ENCODE peak calls at places on chromosomes 2 and 18, in seven cellular contexts. M is neuronal stem cell, Z is IMR-90, F is mesenchymal stem cell, W is H1, B is trophoblast cell, P is mesendoderm. R is an unnamed sample.

GRCh38 chr2:224147174-224147573 is 108.1 kb upstream of the SERPINE2 start:
- DNase-seq in B (peak; percentile 78), F (peak; percentile 71), Z (peak; percentile 30), P (no peak), W (no peak), M (no peak), R (no peak)

GRCh38 chr18:49322770-49323490 is 137.5 kb downstream of the DYM start:
- DNase-seq in W (no peak), F (no peak), B (no peak), M (no peak), Z (no peak), P (peak; percentile 21), R (no peak)

GRCh38 chr2:1819396-1819795 is 75.1 kb upstream of the PXDN start:
- DNase-seq in M (no peak), F (no peak), B (no peak), P (no peak), Z (no peak), W (no peak), R (no peak)

GRCh38 chr18:26454616-26455015 is 93.7 kb downstream of the KCTD1 start:
- DNase-seq in W (no peak), M (no peak), P (no peak), F (no peak), Z (no peak), B (no peak), R (no peak)

GRCh38 chr2:200728630-200729029 is 83.1 kb upstream of the BZW1 start:
- DNase-seq in F (peak; percentile 12), P (no peak), M (no peak), W (no peak), Z (peak; percentile 34), B (peak; percentile 75), R (no peak)

GRCh38 chr2:38184964-38185603 is 109.1 kb upstream of the CYP1B1 start:
- DNase-seq in B (no peak), M (no peak), W (no peak), Z (peak; percentile 73), F (peak; percentile 40), P (no peak), R (no peak)

GRCh38 chr2:222904557-222905258 is 43.9 kb downstream of the ACSL3 start:
- DNase-seq in P (no peak), M (no peak), W (no peak), Z (peak; percentile 97), B (no peak), F (peak; percentile 91), R (no peak)

GRCh38 chr2:154452906-154453493 is 245.5 kb upstream of the KCNJ3 start:
- DNase-seq in W (peak; percentile 49), P (peak; percentile 54), Z (no peak), B (peak; percentile 13), M (no peak), F (no peak), R (no peak)

GRCh38 chr18:43267818-43268217 is 9.5 kb downstream of the SYT4 start:
- DNase-seq in M (no peak), B (no peak), P (no peak), F (no peak), W (no peak), Z (no peak), R (no peak)

GRCh38 chr2:230417436-230417835 is 1.4 kb downstream of the SP100 start:
- DNase-seq in P (no peak), B (no peak), F (no peak), M (no peak), W (no peak), Z (no peak), R (no peak)

GRCh38 chr18:7902399-7902839 is 335.3 kb downstream of the PTPRM start:
- DNase-seq in P (no peak), M (no peak), W (no peak), Z (peak; percentile 99), F (peak; percentile 96), B (peak; percentile 57), R (no peak)

GRCh38 chr2:233912799-233913423 is 4.3 kb upstream of the TRPM8 start:
- DNase-seq in W (peak; percentile 86), M (peak; percentile 54), B (peak; percentile 63), Z (peak; percentile 37), F (peak; percentile 42), P (peak; percentile 75), R (peak; percentile 81)

GRCh38 chr2:45915523-45915922 is 264.0 kb downstream of the PRKCE start:
- DNase-seq in W (no peak), B (no peak), P (no peak), F (no peak), M (no peak), Z (no peak), R (no peak)

GRCh38 chr2:8677646-8678592 is 3.9 kb upstream of the ID2 start:
- DNase-seq in W (peak; percentile 71), M (peak; percentile 58), P (peak; percentile 95), Z (peak; percentile 54), B (peak; percentile 25), F (peak; percentile 92), R (peak; percentile 75)

GRCh38 chr2:102143450-102143985 is 972 bp downstream of the IL1R1 start:
- DNase-seq in B (peak; percentile 50), Z (peak; percentile 47), W (no peak), F (peak; percentile 67), M (no peak), P (peak; percentile 70), R (no peak)

GRCh38 chr2:179596018-179596417 is 265.4 kb downstream of the ZNF385B start:
- DNase-seq in F (no peak), B (peak; percentile 75), P (no peak), Z (peak; percentile 88), M (no peak), W (no peak), R (no peak)

GRCh38 chr2:28484835-28485234 is 11.0 kb upstream of the PLB1 start:
- DNase-seq in B (no peak), Z (no peak), W (no peak), F (no peak), P (no peak), M (no peak), R (no peak)

GRCh38 chr18:62807406-62807805 is 92.1 kb downstream of the PHLPP1 start:
- DNase-seq in W (no peak), P (no peak), F (no peak), B (peak; percentile 28), M (no peak), Z (no peak), R (no peak)

GRCh38 chr2:100104718-100105677 is 37.4 kb downstream of the AFF3 start:
- DNase-seq in M (peak; percentile 51), Z (peak; percentile 11), W (peak; percentile 59), F (peak; percentile 56), B (peak; percentile 29), P (peak; percentile 39), R (peak; percentile 34)

GRCh38 chr2:18719978-18720775 is 130.8 kb upstream of the NT5C1B start:
- DNase-seq in M (no peak), F (peak; percentile 43), Z (peak; percentile 58), W (no peak), B (peak; percentile 85), P (peak; percentile 79), R (no peak)

GRCh38 chr2:100292022-100292580 is 30.2 kb downstream of the LONRF2 start:
- DNase-seq in M (no peak), Z (peak; percentile 96), F (peak; percentile 98), W (no peak), B (peak; percentile 99), P (peak; percentile 96), R (peak; percentile 58)

DNA sequence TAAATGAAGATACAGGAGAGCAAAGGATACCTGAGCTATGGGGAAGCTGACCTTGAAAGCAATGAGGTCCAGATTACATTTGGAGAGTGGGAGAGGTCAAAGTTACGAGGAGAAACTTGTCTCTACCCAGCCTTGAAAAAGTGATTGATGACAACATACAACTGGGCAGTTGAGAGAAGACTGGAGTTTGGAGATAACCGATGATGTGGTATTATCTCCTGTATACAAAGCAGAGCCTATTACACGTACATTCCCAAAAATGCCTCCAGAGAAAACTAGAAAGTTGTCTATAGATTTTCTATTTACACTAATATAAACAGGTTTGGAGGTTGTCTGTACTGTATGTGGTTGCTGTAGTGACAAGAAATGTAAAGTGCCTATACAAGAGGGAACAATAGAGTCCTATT is 28.3 kb downstream of the ARL5A start:
- DNase-seq in Z (no peak), W (no peak), B (no peak), M (no peak), P (no peak), F (no peak), R (no peak)
- H2AK5ac ChIP-seq in Z (no peak overlapping the region), W (no peak overlapping the region), B (no peak overlapping the region), M (no peak overlapping the region), P (no peak overlapping the region), F (no peak overlapping the region), R (no peak overlapping the region)

DNA sequence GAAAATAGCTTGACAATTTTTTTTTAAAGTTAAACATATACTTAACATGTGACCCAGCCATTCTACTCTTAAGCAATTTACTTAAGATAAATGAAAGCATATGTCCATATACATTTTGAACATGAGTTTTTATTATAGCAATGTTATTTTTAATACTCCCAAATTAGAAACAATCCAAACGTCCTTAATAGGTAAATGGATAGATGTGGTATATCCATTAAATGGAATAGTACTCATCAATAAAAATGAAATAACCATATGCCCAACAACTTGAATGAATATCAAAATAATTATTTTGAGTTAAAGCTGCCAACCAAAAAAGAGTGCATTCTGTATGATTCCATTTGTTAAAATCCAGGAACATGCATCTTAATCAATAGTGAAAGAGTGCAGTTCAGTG is 29.1 kb downstream of the NCOA1 start:
- DNase-seq in Z (no peak), P (no peak), F (no peak), B (no peak), M (no peak), W (no peak), R (no peak)
- H2AK5ac ChIP-seq in Z (no peak overlapping the region), P (no peak overlapping the region), F (no peak overlapping the region), B (no peak overlapping the region), M (no peak overlapping the region), W (no peak overlapping the region), R (no peak overlapping the region)

GRCh38 chr18:24736686-24737085 is 276.2 kb downstream of the HRH4 start:
- DNase-seq in B (no peak), Z (no peak), P (no peak), W (no peak), M (no peak), F (no peak), R (no peak)
- H2AK5ac ChIP-seq in B (no peak overlapping the region), Z (no peak overlapping the region), P (no peak overlapping the region), W (no peak overlapping the region), M (no peak overlapping the region), F (no peak overlapping the region), R (no peak overlapping the region)

GRCh38 chr18:10495936-10496335 is 29.9 kb upstream of the NAPG start:
- DNase-seq in B (no peak), P (no peak), W (no peak), Z (no peak), F (no peak), M (no peak), R (no peak)

GRCh38 chr18:10497350-10497749 is 28.5 kb upstream of the NAPG start:
- DNase-seq in M (no peak), P (no peak), Z (no peak), B (no peak), F (no peak), W (no peak), R (no peak)

GRCh38 chr18:10500038-10500437 is 25.8 kb upstream of the NAPG start:
- DNase-seq in B (no peak), M (no peak), F (no peak), W (no peak), P (no peak), Z (no peak), R (no peak)

GRCh38 chr18:10504723-10505122 is 21.1 kb upstream of the NAPG start:
- DNase-seq in F (no peak), B (no peak), P (no peak), M (no peak), Z (no peak), W (no peak), R (no peak)

DNA sequence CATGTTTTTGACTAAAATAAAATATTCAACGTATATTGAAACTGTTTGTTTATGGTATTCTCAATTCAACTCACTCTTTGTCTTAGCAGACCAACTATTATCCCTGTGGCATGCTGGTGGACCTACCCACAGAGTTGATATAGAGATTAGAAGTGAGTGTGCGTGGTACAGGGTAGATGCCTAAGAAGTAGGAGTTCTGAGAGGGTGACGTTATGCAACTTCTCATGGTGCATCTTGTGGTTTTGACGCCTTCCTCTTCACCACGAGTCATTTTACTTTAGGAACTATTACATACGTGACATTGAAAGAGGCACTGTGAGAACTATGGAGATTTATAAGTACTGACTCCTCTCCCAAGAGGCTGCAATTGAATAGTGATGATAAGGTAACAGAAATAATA is 26.6 kb upstream of the NAPG start:
- DNase-seq in Z (no peak), B (peak; percentile 31), P (no peak), F (peak; percentile 12), M (no peak), W (no peak), R (no peak)
- H2AK5ac ChIP-seq in Z (no peak overlapping the region), B (no peak overlapping the region), P (no peak overlapping the region), F (no peak overlapping the region), M (no peak overlapping the region), W (no peak overlapping the region), R (no peak overlapping the region)